ENCODE peak calls at places on chromosome 7, in five cellular contexts. One of them, this sample, is unnamed.

GRCh38 chr7:47303695-47304453 is 278.0 kb downstream of the TNS3 start:
- DNase-seq in stimulated activated CD8-positive, alpha-beta memory T cell treated with anti-CD3 and anti-CD28 coated beads, Interleukin-4, amount 100 ng/mL, for 24 hours: no peak
- DNase-seq in stimulated activated CD4-positive, alpha-beta T cell treated with anti-CD3 and anti-CD28 coated beads, Interleukin-12 subunit alpha, Interleukin-12 subunit beta, amount 100 ng/mL, for 48 hours: no peak
- DNase-seq in GF-D8: no peak
- DNase-seq in dorsolateral prefrontal cortex: no peak
- DNase-seq in this sample: no peak

GRCh38 chr7:13179775-13180448 is 492.5 kb downstream of the ARL4A start:
- DNase-seq in stimulated activated CD8-positive, alpha-beta memory T cell treated with anti-CD3 and anti-CD28 coated beads, Interleukin-4, amount 100 ng/mL, for 24 hours: no peak
- DNase-seq in stimulated activated CD4-positive, alpha-beta T cell treated with anti-CD3 and anti-CD28 coated beads, Interleukin-12 subunit alpha, Interleukin-12 subunit beta, amount 100 ng/mL, for 48 hours: no peak
- DNase-seq in GF-D8: no peak
- DNase-seq in dorsolateral prefrontal cortex: no peak
- DNase-seq in this sample: no peak

GRCh38 chr7:19107392-19108147 is 9.9 kb downstream of the TWIST1 start:
- DNase-seq in stimulated activated CD8-positive, alpha-beta memory T cell treated with anti-CD3 and anti-CD28 coated beads, Interleukin-4, amount 100 ng/mL, for 24 hours: no peak
- DNase-seq in stimulated activated CD4-positive, alpha-beta T cell treated with anti-CD3 and anti-CD28 coated beads, Interleukin-12 subunit alpha, Interleukin-12 subunit beta, amount 100 ng/mL, for 48 hours: no peak
- DNase-seq in GF-D8: no peak
- DNase-seq in dorsolateral prefrontal cortex: no peak
- DNase-seq in this sample: no peak

GRCh38 chr7:327991-328702 is 38.2 kb downstream of the FOXL3 start:
- DNase-seq in stimulated activated CD8-positive, alpha-beta memory T cell treated with anti-CD3 and anti-CD28 coated beads, Interleukin-4, amount 100 ng/mL, for 24 hours: no peak
- DNase-seq in stimulated activated CD4-positive, alpha-beta T cell treated with anti-CD3 and anti-CD28 coated beads, Interleukin-12 subunit alpha, Interleukin-12 subunit beta, amount 100 ng/mL, for 48 hours: no peak
- DNase-seq in GF-D8: no peak
- DNase-seq in dorsolateral prefrontal cortex: no peak
- DNase-seq in this sample: no peak

GRCh38 chr7:23438171-23438570 is 32.1 kb downstream of the IGF2BP3 start:
- DNase-seq in stimulated activated CD8-positive, alpha-beta memory T cell treated with anti-CD3 and anti-CD28 coated beads, Interleukin-4, amount 100 ng/mL, for 24 hours: no peak
- DNase-seq in stimulated activated CD4-positive, alpha-beta T cell treated with anti-CD3 and anti-CD28 coated beads, Interleukin-12 subunit alpha, Interleukin-12 subunit beta, amount 100 ng/mL, for 48 hours: no peak
- DNase-seq in GF-D8: no peak
- DNase-seq in dorsolateral prefrontal cortex: no peak
- DNase-seq in this sample: no peak

GRCh38 chr7:10789170-10789569 is 184.5 kb upstream of the PHF14 start:
- DNase-seq in stimulated activated CD8-positive, alpha-beta memory T cell treated with anti-CD3 and anti-CD28 coated beads, Interleukin-4, amount 100 ng/mL, for 24 hours: no peak
- DNase-seq in stimulated activated CD4-positive, alpha-beta T cell treated with anti-CD3 and anti-CD28 coated beads, Interleukin-12 subunit alpha, Interleukin-12 subunit beta, amount 100 ng/mL, for 48 hours: no peak
- DNase-seq in GF-D8: no peak
- DNase-seq in dorsolateral prefrontal cortex: no peak
- DNase-seq in this sample: no peak

GRCh38 chr7:10237306-10237705 is 736.4 kb upstream of the PHF14 start:
- DNase-seq in stimulated activated CD8-positive, alpha-beta memory T cell treated with anti-CD3 and anti-CD28 coated beads, Interleukin-4, amount 100 ng/mL, for 24 hours: no peak
- DNase-seq in stimulated activated CD4-positive, alpha-beta T cell treated with anti-CD3 and anti-CD28 coated beads, Interleukin-12 subunit alpha, Interleukin-12 subunit beta, amount 100 ng/mL, for 48 hours: no peak
- DNase-seq in GF-D8: no peak
- DNase-seq in dorsolateral prefrontal cortex: no peak
- DNase-seq in this sample: no peak

GRCh38 chr7:34133356-34133982 is 228.1 kb downstream of the BMPER start:
- DNase-seq in stimulated activated CD8-positive, alpha-beta memory T cell treated with anti-CD3 and anti-CD28 coated beads, Interleukin-4, amount 100 ng/mL, for 24 hours: no peak
- DNase-seq in stimulated activated CD4-positive, alpha-beta T cell treated with anti-CD3 and anti-CD28 coated beads, Interleukin-12 subunit alpha, Interleukin-12 subunit beta, amount 100 ng/mL, for 48 hours: no peak
- DNase-seq in GF-D8: no peak
- DNase-seq in dorsolateral prefrontal cortex: no peak
- DNase-seq in this sample: no peak

GRCh38 chr7:48101880-48102448 is 12.9 kb downstream of the UPP1 start:
- DNase-seq in stimulated activated CD8-positive, alpha-beta memory T cell treated with anti-CD3 and anti-CD28 coated beads, Interleukin-4, amount 100 ng/mL, for 24 hours: no peak
- DNase-seq in stimulated activated CD4-positive, alpha-beta T cell treated with anti-CD3 and anti-CD28 coated beads, Interleukin-12 subunit alpha, Interleukin-12 subunit beta, amount 100 ng/mL, for 48 hours: no peak
- DNase-seq in GF-D8: no peak
- DNase-seq in dorsolateral prefrontal cortex: no peak
- DNase-seq in this sample: no peak

GRCh38 chr7:157309990-157310668 is 26.7 kb upstream of the DNAJB6 start:
- DNase-seq in stimulated activated CD8-positive, alpha-beta memory T cell treated with anti-CD3 and anti-CD28 coated beads, Interleukin-4, amount 100 ng/mL, for 24 hours: no peak
- DNase-seq in stimulated activated CD4-positive, alpha-beta T cell treated with anti-CD3 and anti-CD28 coated beads, Interleukin-12 subunit alpha, Interleukin-12 subunit beta, amount 100 ng/mL, for 48 hours: no peak
- DNase-seq in GF-D8: no peak
- DNase-seq in dorsolateral prefrontal cortex: no peak
- DNase-seq in this sample: no peak

GRCh38 chr7:51034531-51035264 is 252.0 kb upstream of the GRB10 start:
- DNase-seq in stimulated activated CD8-positive, alpha-beta memory T cell treated with anti-CD3 and anti-CD28 coated beads, Interleukin-4, amount 100 ng/mL, for 24 hours: no peak
- DNase-seq in stimulated activated CD4-positive, alpha-beta T cell treated with anti-CD3 and anti-CD28 coated beads, Interleukin-12 subunit alpha, Interleukin-12 subunit beta, amount 100 ng/mL, for 48 hours: no peak
- DNase-seq in GF-D8: no peak
- DNase-seq in dorsolateral prefrontal cortex: no peak
- DNase-seq in this sample: peak

GRCh38 chr7:111184960-111185359 is 94.0 kb downstream of the LRRN3 start:
- DNase-seq in stimulated activated CD8-positive, alpha-beta memory T cell treated with anti-CD3 and anti-CD28 coated beads, Interleukin-4, amount 100 ng/mL, for 24 hours: no peak
- DNase-seq in stimulated activated CD4-positive, alpha-beta T cell treated with anti-CD3 and anti-CD28 coated beads, Interleukin-12 subunit alpha, Interleukin-12 subunit beta, amount 100 ng/mL, for 48 hours: no peak
- DNase-seq in GF-D8: no peak
- DNase-seq in dorsolateral prefrontal cortex: no peak
- DNase-seq in this sample: no peak

GRCh38 chr7:157302314-157302711 is 34.5 kb upstream of the DNAJB6 start:
- DNase-seq in stimulated activated CD8-positive, alpha-beta memory T cell treated with anti-CD3 and anti-CD28 coated beads, Interleukin-4, amount 100 ng/mL, for 24 hours: peak
- DNase-seq in stimulated activated CD4-positive, alpha-beta T cell treated with anti-CD3 and anti-CD28 coated beads, Interleukin-12 subunit alpha, Interleukin-12 subunit beta, amount 100 ng/mL, for 48 hours: peak
- DNase-seq in GF-D8: peak
- DNase-seq in dorsolateral prefrontal cortex: peak
- DNase-seq in this sample: peak

GRCh38 chr7:158754746-158755444 is 50.3 kb upstream of the NCAPG2 start:
- DNase-seq in stimulated activated CD8-positive, alpha-beta memory T cell treated with anti-CD3 and anti-CD28 coated beads, Interleukin-4, amount 100 ng/mL, for 24 hours: no peak
- DNase-seq in stimulated activated CD4-positive, alpha-beta T cell treated with anti-CD3 and anti-CD28 coated beads, Interleukin-12 subunit alpha, Interleukin-12 subunit beta, amount 100 ng/mL, for 48 hours: no peak
- DNase-seq in GF-D8: no peak
- DNase-seq in dorsolateral prefrontal cortex: no peak
- DNase-seq in this sample: no peak

GRCh38 chr7:100602889-100603696 is 930 bp downstream of the PCOLCE start:
- DNase-seq in stimulated activated CD8-positive, alpha-beta memory T cell treated with anti-CD3 and anti-CD28 coated beads, Interleukin-4, amount 100 ng/mL, for 24 hours: no peak
- DNase-seq in stimulated activated CD4-positive, alpha-beta T cell treated with anti-CD3 and anti-CD28 coated beads, Interleukin-12 subunit alpha, Interleukin-12 subunit beta, amount 100 ng/mL, for 48 hours: no peak
- DNase-seq in GF-D8: no peak
- DNase-seq in dorsolateral prefrontal cortex: no peak
- DNase-seq in this sample: no peak

GRCh38 chr7:30596721-30597120 is 2.0 kb downstream of the GARS1 start:
- DNase-seq in stimulated activated CD8-positive, alpha-beta memory T cell treated with anti-CD3 and anti-CD28 coated beads, Interleukin-4, amount 100 ng/mL, for 24 hours: no peak
- DNase-seq in stimulated activated CD4-positive, alpha-beta T cell treated with anti-CD3 and anti-CD28 coated beads, Interleukin-12 subunit alpha, Interleukin-12 subunit beta, amount 100 ng/mL, for 48 hours: no peak
- DNase-seq in GF-D8: no peak
- DNase-seq in dorsolateral prefrontal cortex: no peak
- DNase-seq in this sample: no peak

GRCh38 chr7:37341033-37341630 is 107.5 kb downstream of the ELMO1 start:
- DNase-seq in stimulated activated CD8-positive, alpha-beta memory T cell treated with anti-CD3 and anti-CD28 coated beads, Interleukin-4, amount 100 ng/mL, for 24 hours: no peak
- DNase-seq in stimulated activated CD4-positive, alpha-beta T cell treated with anti-CD3 and anti-CD28 coated beads, Interleukin-12 subunit alpha, Interleukin-12 subunit beta, amount 100 ng/mL, for 48 hours: no peak
- DNase-seq in GF-D8: no peak
- DNase-seq in dorsolateral prefrontal cortex: no peak
- DNase-seq in this sample: no peak